ENCODE peak calls at places on chromosomes 16 and 17, in nine cellular contexts. S is endothelial cell, J is omental fat pad, V is HFF-Myc, M is AG10803, Y is HCT116, I is GM12878, U is Peyer's patch, L is tibial nerve. P is an unnamed sample.

GRCh38 chr17:72614871-72615626 is 477.4 kb downstream of the SLC39A11 start:
- DNase-seq in S (no peak), J (no peak), V (no peak), M (peak; percentile 58), Y (peak; percentile 81), I (no peak), U (peak; percentile 68), L (peak; percentile 62), P (no peak)

GRCh38 chr16:84514295-84514873 is 9.9 kb upstream of the MEAK7 start:
- DNase-seq in S (no peak), J (no peak), V (no peak), M (no peak), Y (no peak), I (no peak), U (no peak), L (no peak), P (no peak)

GRCh38 chr16:86498661-86499493 is 11.4 kb upstream of the FOXF1 start:
- DNase-seq in S (no peak), J (no peak), V (no peak), M (peak; percentile 37), Y (no peak), I (no peak), U (no peak), L (no peak), P (no peak)

GRCh38 chr17:66462010-66462409 is 159.6 kb downstream of the PRKCA start:
- DNase-seq in S (no peak), J (no peak), V (no peak), M (no peak), Y (no peak), I (no peak), U (no peak), L (no peak), P (no peak)

GRCh38 chr16:47016700-47017133 is 43.2 kb upstream of the DNAJA2 start:
- DNase-seq in S (no peak), J (no peak), V (no peak), M (no peak), Y (no peak), I (peak; percentile 71), U (no peak), L (no peak), P (no peak)

GRCh38 chr17:63911657-63912100 is 621 bp upstream of the CSHL1 start:
- DNase-seq in S (peak; percentile 60), J (no peak), V (no peak), M (peak; percentile 8), Y (peak; percentile 16), I (no peak), U (peak; percentile 77), L (no peak), P (no peak)

GRCh38 chr16:12901597-12902436 is at the start of gene SHISA9:
- DNase-seq in S (peak; percentile 34), J (no peak), V (no peak), M (peak; percentile 16), Y (no peak), I (no peak), U (no peak), L (no peak), P (no peak)

GRCh38 chr16:53973021-53973420 is 269.1 kb downstream of the FTO start:
- DNase-seq in S (no peak), J (no peak), V (no peak), M (no peak), Y (no peak), I (no peak), U (no peak), L (no peak), P (no peak)

GRCh38 chr17:77286641-77287431 is 146.1 kb downstream of the SEC14L1 start:
- DNase-seq in S (no peak), J (no peak), V (no peak), M (peak; percentile 20), Y (peak; percentile 73), I (no peak), U (peak; percentile 85), L (no peak), P (no peak)

GRCh38 chr17:79026345-79027273 is 2.6 kb downstream of the C1QTNF1 start:
- DNase-seq in S (no peak), J (peak; percentile 23), V (peak; percentile 72), M (peak; percentile 78), Y (peak; percentile 61), I (no peak), U (peak; percentile 61), L (peak; percentile 21), P (no peak)

GRCh38 chr17:79029327-79030009 is 5.5 kb downstream of the C1QTNF1 start:
- DNase-seq in S (no peak), J (no peak), V (no peak), M (no peak), Y (no peak), I (no peak), U (peak; percentile 13), L (no peak), P (no peak)

GRCh38 chr17:79027274-79027924 is 3.4 kb downstream of the C1QTNF1 start:
- DNase-seq in S (no peak), J (no peak), V (no peak), M (no peak), Y (no peak), I (no peak), U (peak; percentile 46), L (peak; percentile 11), P (no peak)

GRCh38 chr17:79027925-79028491 is 4.0 kb downstream of the C1QTNF1 start:
- DNase-seq in S (no peak), J (no peak), V (no peak), M (peak; percentile 49), Y (no peak), I (no peak), U (peak; percentile 44), L (peak; percentile 13), P (no peak)

DNA sequence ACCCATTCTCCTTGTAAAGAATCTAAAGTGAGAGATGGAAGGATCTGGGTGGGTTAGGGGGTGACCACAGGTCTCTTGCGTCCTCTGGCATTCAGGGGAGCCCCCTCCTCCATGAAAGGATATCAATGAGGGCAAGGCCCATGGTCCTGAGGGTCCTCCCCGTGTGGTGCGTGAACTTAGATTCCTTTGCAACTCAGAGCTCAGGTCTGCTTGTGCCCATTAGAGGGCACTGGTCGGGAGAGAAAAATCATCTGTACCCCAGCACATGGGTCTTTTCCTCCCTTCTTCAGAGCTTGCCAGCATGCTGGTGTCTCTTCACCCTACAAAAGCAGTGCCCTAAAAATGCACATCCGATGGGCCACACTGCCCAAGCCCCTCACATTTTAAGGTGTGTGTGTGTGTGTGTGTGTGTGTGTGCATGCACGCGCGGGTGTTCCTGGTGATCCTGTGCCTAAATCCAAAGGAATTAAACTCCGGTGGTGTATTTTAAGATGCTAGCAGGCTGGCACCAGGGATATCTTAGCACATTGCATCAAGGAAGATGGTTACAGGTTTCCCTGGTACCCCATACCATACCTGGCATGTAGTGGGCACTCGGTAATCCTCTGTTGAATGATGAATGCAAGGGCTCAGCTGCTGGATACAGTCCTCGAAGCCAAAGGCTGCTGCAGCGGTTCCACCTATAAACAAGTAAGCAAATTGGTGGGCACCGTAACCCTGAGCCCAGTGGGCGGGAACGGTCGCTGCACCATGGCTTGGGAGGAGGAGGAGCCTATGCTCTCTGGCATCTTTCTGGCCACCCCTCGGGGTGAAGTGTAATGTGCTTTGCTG is 4.7 kb downstream of the C1QTNF1 start:
- DNase-seq in S (no peak), J (no peak), V (no peak), M (no peak), Y (no peak), I (no peak), U (peak; percentile 44), L (no peak), P (no peak)
- TF ChIP-seq CTCF in S (no peak), J (no peak), V (peak; percentile 36), M (peak; percentile 40), Y (peak; percentile 60), I (no peak), U (peak; percentile 13), L (no peak), P (no peak)

GRCh38 chr17:351875-352420 is 659 bp downstream of the RPH3AL start:
- DNase-seq in S (no peak), J (no peak), V (no peak), M (no peak), Y (no peak), I (no peak), U (no peak), L (no peak), P (peak; percentile 53)

GRCh38 chr17:351436-351713 is 1.2 kb downstream of the RPH3AL start:
- DNase-seq in S (no peak), J (no peak), V (no peak), M (no peak), Y (no peak), I (no peak), U (no peak), L (no peak), P (peak; percentile 24)

GRCh38 chr17:352421-353212 is at the start of gene RPH3AL:
- DNase-seq in S (no peak), J (no peak), V (no peak), M (peak; percentile 44), Y (peak; percentile 36), I (no peak), U (peak; percentile 87), L (no peak), P (peak; percentile 70)

GRCh38 chr17:349666-350065 is 2.9 kb downstream of the RPH3AL start:
- DNase-seq in S (no peak), J (no peak), V (no peak), M (no peak), Y (no peak), I (no peak), U (no peak), L (no peak), P (no peak)

GRCh38 chr17:350706-351435 is 1.7 kb downstream of the RPH3AL start:
- DNase-seq in S (peak; percentile 52), J (no peak), V (peak; percentile 21), M (peak; percentile 79), Y (no peak), I (no peak), U (peak; percentile 94), L (peak; percentile 82), P (peak; percentile 49)
- TF ChIP-seq CTCF in S (no peak), J (no peak), V (no peak), M (no peak), Y (no peak), I (no peak), U (no peak), L (no peak), P (no peak)

GRCh38 chr17:27455914-27456680 is at the start of gene KSR1:
- DNase-seq in S (peak; percentile 80), J (peak; percentile 46), V (no peak), M (peak; percentile 57), Y (peak; percentile 22), I (no peak), U (peak; percentile 95), L (peak; percentile 69), P (peak; percentile 90)
- TF ChIP-seq CTCF in S (peak; percentile 22), J (no peak), V (peak; percentile 44), M (peak; percentile 30), Y (peak; percentile 9), I (peak; percentile 38), U (peak; percentile 13), L (peak; percentile 55), P (peak; percentile 72)

DNA sequence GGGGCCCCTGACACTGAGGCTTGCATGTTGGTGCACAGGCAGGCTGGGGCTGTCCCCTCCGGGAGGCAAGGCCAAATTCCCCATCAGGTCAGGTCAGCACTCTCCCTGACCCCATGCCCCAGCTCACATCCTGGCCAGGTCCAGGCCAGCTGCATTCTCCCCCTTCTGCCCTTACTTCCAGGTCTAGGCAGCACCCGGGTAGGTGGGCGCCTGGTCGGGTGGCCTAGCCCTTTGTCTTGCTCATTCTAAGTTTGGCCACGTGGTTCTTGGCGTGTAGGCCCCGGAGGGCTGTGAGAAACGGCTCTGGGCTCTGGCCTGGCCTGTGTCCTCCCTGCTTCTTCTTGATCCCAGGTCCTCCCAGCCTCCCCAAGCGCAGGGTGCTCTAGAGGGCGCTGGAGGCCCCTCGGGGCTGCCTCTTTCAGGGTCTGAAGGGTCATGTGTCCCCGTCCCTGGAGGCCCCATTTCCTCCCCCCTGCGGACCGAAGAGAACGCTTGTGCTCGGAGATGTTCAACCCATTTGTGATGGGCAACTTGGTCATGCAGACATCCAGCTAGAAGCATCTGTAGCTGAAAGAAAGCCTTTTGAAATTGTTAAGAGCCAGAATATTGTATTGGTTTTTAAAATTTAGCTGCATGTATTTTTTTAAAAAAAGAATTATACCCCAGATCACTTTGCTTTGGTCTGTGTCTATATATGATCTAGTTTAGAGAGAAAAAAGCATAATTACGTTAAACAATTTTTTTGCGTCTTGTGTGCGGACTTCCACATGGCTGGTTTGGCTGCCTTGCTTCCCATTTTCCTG is 6.7 kb downstream of the BAHCC1 start:
- DNase-seq in S (no peak), J (no peak), V (no peak), M (peak; percentile 51), Y (no peak), I (no peak), U (peak; percentile 66), L (no peak), P (no peak)
- TF ChIP-seq CTCF in S (no peak), J (no peak), V (peak; percentile 32), M (peak; percentile 39), Y (peak; percentile 68), I (no peak), U (no peak), L (peak; percentile 30), P (peak; percentile 35)

P was measured in type B pancreatic cell.